ENCODE peak calls at places on chromosomes 1 and 21, in nine cellular contexts. K is effector memory CD8-positive, alpha-beta T cell; N is GDM1; T is GM18507; Q is osteocyte; P is activated gamma-delta T cell treated with anti-CD3 and anti-CD28 coated beads, Interleukin-2, amount 50 U/mL, for 16 hours; C is GM12865; L is NCI-H1417 treated with DMSO at 0.1 percent for 48 hours; I is stimulated activated CD4-positive, alpha-beta T cell treated with anti-CD3 and anti-CD28 coated beads, Interleukin-12 subunit alpha, Interleukin-12 subunit beta, amount 100 ng/mL, for 48 hours. F is an unnamed sample.

GRCh38 chr1:117009132-117009531 is 7.6 kb downstream of the CD101 start:
- DNase-seq in L (no peak), Q (no peak), I (no peak), C (peak; percentile 18), K (no peak), T (no peak), N (peak; percentile 23), P (no peak), F (peak; percentile 29)

GRCh38 chr1:162688521-162688920 is 56.3 kb downstream of the DDR2 start:
- DNase-seq in N (no peak), K (no peak), Q (no peak), T (no peak), C (no peak), P (no peak), L (no peak), I (no peak), F (no peak)

GRCh38 chr1:2607681-2608041 is 21.1 kb downstream of the PRXL2B start:
- DNase-seq in T (no peak), L (no peak), Q (no peak), P (no peak), I (no peak), K (no peak), N (no peak), C (no peak), F (no peak)

GRCh38 chr1:202562443-202563060 is 147.7 kb downstream of the SYT2 start:
- DNase-seq in Q (no peak), P (no peak), N (no peak), K (no peak), T (no peak), C (no peak), I (no peak), L (no peak), F (no peak)

GRCh38 chr21:28333455-28334108 is 659.1 kb downstream of the LTN1 start:
- DNase-seq in Q (no peak), N (no peak), K (no peak), T (no peak), C (no peak), P (no peak), L (no peak), I (no peak), F (no peak)

GRCh38 chr1:119544165-119544762 is 37.3 kb downstream of the HSD3B1 start:
- DNase-seq in I (no peak), N (no peak), Q (no peak), K (no peak), L (no peak), C (peak; percentile 32), P (no peak), T (no peak), F (no peak)

GRCh38 chr1:12049625-12050024 is 13.5 kb upstream of the TNFRSF8 start:
- DNase-seq in C (peak; percentile 47), L (peak; percentile 12), P (no peak), Q (no peak), K (no peak), T (no peak), N (no peak), I (no peak), F (no peak)

GRCh38 chr1:247448107-247448778 is 9.7 kb downstream of the OR2B11 start:
- DNase-seq in T (no peak), C (peak; percentile 41), I (no peak), P (no peak), L (no peak), Q (peak; percentile 83), N (no peak), K (no peak), F (no peak)

F was measured in CD4-positive, CD25-positive, alpha-beta regulatory T cell.